ENCODE peak calls at places on chromosome 5, in four cellular contexts. T is psoas muscle, O is vagina, D is PC-9. G is an unnamed sample.

GRCh38 chr5:150905312-150905683 is 518 bp upstream of the ZNF300 start:
- DNase-seq in D (no peak), T (no peak), O (no peak), G (no peak)

GRCh38 chr5:58545912-58546311 is 37.0 kb upstream of the RAB3C start:
- DNase-seq in O (no peak), D (no peak), T (no peak), G (no peak)

GRCh38 chr5:137113161-137113560 is 386.0 kb downstream of the SPOCK1 start:
- DNase-seq in T (no peak), D (no peak), O (no peak), G (no peak)

GRCh38 chr5:79512692-79513518 is 1.0 kb downstream of the HOMER1 start:
- DNase-seq in D (peak; percentile 22), T (no peak), O (no peak), G (no peak)

GRCh38 chr5:73974871-73975351 is 348.9 kb downstream of the ARHGEF28 start:
- DNase-seq in O (no peak), D (no peak), T (no peak), G (no peak)

GRCh38 chr5:90227688-90228087 is 181.9 kb downstream of the CETN3 start:
- DNase-seq in O (no peak), T (no peak), D (no peak), G (no peak)

GRCh38 chr5:125700380-125700856 is 722.8 kb upstream of the GRAMD2B start:
- DNase-seq in D (no peak), O (no peak), T (no peak), G (no peak)

GRCh38 chr5:67361932-67362729 is 165.5 kb upstream of the CD180 start:
- DNase-seq in D (no peak), T (no peak), O (no peak), G (no peak)

GRCh38 chr5:150731669-150732068 is 27.1 kb downstream of the DCTN4 start:
- DNase-seq in T (no peak), D (no peak), O (no peak), G (no peak)

GRCh38 chr5:157745041-157745456 is 1.5 kb downstream of the LSM11 start:
- DNase-seq in O (no peak), D (no peak), T (no peak), G (no peak)
- TF ChIP-seq CTCF in O (no peak), D (no peak), T (no peak), G (no peak)

DNA sequence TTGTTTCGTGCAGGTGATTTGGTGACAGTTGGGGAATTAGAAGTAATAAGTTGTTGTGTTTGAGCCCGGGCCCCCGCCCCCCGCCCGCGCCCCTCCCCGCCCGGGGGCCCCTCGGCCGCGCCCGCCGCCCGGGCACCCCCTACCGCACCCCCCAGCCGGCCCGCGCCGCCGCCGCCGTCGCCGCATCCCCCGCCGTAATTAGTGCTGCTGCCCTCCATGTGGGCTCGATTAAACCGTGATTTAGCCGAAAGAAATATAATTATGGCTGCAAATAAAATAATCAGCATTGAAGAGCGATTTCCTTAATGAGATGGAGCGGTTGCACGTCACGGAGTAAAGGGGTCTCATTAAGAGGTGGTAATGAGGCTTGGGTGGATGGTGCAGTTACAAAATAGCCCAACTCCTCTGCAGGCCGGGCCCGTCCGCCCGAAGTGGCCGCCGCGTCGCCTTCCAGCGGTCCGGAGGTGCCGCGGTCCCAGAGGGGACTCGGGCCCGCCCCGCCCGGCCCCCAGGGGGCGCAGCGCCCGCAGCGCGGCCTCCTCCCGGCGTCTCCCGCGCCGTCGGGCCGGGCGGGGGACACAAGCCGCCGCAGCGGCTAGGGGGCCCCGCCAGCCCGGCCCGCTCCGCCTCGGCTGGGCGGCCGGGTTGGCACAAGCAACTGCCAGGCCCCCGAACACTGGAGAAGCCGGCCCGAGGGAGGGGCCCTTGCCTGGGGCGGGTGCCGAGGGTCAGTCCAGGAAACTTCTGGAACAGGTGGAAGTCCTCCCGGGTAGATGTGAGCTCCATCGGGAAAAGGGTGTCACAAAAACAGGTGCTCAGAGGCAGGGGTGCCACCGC is 6.9 kb upstream of the OTP start:
- DNase-seq in D (peak; percentile 50), O (no peak), T (no peak), G (peak; percentile 50)
- H3K4me3 ChIP-seq in D (no peak overlapping the region), O (no peak overlapping the region), T (peak overlapping the region; percentile 48), G (peak overlapping the region; percentile 23)

DNA sequence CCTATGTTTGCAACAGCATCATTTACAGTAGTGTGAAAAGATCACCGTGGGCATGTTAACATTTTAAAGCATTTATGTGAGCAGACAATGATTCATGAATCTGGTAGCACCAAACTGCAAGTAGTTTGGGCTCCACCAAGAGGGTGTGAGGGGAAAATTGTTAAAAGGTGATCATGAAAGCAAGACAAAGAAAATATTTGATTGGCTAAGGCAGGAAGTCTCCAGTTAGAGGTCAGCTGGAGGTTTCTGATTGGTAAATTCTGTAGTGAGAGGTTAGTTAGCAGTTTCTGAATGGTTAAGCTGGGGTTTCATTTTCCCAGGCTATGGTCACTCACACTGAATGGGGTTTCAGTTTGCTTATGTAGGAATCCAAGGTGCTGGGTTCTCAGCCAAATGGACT is 13.5 kb upstream of the DRD1 start:
- DNase-seq in O (no peak), D (no peak), T (no peak), G (no peak)
- TF ChIP-seq CTCF in O (no peak), D (no peak), T (no peak), G (no peak)

GRCh38 chr5:83470920-83471404 is 582 bp upstream of the VCAN start:
- DNase-seq in D (no peak), O (no peak), T (no peak), G (no peak)
- H3K4me3 ChIP-seq in D (no peak overlapping the region), O (peak overlapping the region; percentile 51), T (peak overlapping the region; percentile 62), G (peak overlapping the region; percentile 54)

GRCh38 chr5:133907075-133907474 is 61.4 kb downstream of the C5orf15 start:
- DNase-seq in D (no peak), T (peak; percentile 64), O (no peak), G (no peak)

GRCh38 chr5:133906303-133906702 is 62.1 kb downstream of the C5orf15 start:
- DNase-seq in T (no peak), D (no peak), O (no peak), G (no peak)

GRCh38 chr5:133905494-133905893 is 62.9 kb downstream of the C5orf15 start:
- DNase-seq in O (no peak), D (no peak), T (no peak), G (no peak)

GRCh38 chr5:133902521-133903118 is 65.8 kb downstream of the C5orf15 start:
- DNase-seq in T (no peak), O (no peak), D (no peak), G (no peak)

GRCh38 chr5:133904641-133905040 is 63.8 kb downstream of the C5orf15 start:
- DNase-seq in T (no peak), O (no peak), D (no peak), G (no peak)
- TF ChIP-seq CTCF in T (no peak), O (no peak), D (no peak), G (no peak)

GRCh38 chr5:148972958-148973357 is 89.9 kb downstream of the SH3TC2 start:
- DNase-seq in D (peak; percentile 61), O (no peak), T (peak; percentile 66), G (no peak)

GRCh38 chr5:148972396-148972795 is 90.5 kb downstream of the SH3TC2 start:
- DNase-seq in T (no peak), O (no peak), D (no peak), G (no peak)

GRCh38 chr5:148970876-148971275 is 92.0 kb downstream of the SH3TC2 start:
- DNase-seq in T (no peak), D (no peak), O (no peak), G (no peak)

GRCh38 chr5:148974638-148975330 is 88.1 kb downstream of the SH3TC2 start:
- DNase-seq in T (no peak), D (no peak), O (no peak), G (no peak)

GRCh38 chr5:148973455-148973854 is 89.4 kb downstream of the SH3TC2 start:
- DNase-seq in T (no peak), D (no peak), O (no peak), G (no peak)
- H3K4me3 ChIP-seq in T (peak overlapping the region; percentile 28), D (peak overlapping the region; percentile 22), O (no peak overlapping the region), G (no peak overlapping the region)

GRCh38 chr5:41721521-41721920 is 148.7 kb downstream of the OXCT1 start:
- DNase-seq in D (no peak), O (no peak), T (no peak), G (no peak)

GRCh38 chr5:41728281-41728680 is 141.9 kb downstream of the OXCT1 start:
- DNase-seq in O (no peak), D (no peak), T (no peak), G (no peak)

DNA sequence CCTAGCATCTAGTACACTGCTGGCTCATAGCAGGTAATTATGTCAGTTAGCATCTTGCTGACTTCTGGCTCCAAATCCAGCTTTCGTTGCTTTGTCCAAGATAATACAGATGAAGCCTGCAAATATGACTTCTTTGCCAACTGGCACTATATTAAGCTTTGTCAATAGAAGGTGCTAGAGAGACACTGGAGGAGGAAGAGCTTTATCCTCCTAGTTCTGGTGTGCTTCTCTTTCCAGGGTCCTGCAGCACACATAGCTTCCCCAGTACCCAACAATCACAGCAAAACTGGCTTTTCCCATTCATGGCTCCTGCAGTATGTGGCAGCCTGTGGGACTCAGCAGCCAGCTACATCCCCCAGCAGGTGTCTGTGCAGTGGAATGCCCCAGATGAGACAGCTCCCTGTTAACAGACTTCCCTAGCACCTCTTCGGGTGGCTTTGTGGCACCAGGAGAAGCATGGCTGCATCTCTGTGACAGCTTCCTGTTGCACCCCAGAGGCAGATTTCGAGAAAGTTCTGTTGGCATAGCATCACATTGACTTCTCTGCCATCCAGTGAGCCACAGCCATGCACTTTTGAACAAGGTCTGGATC is 147.8 kb downstream of the OXCT1 start:
- DNase-seq in T (no peak), O (no peak), D (no peak), G (no peak)
- TF ChIP-seq CTCF in T (no peak), O (no peak), D (no peak), G (no peak)

DNA sequence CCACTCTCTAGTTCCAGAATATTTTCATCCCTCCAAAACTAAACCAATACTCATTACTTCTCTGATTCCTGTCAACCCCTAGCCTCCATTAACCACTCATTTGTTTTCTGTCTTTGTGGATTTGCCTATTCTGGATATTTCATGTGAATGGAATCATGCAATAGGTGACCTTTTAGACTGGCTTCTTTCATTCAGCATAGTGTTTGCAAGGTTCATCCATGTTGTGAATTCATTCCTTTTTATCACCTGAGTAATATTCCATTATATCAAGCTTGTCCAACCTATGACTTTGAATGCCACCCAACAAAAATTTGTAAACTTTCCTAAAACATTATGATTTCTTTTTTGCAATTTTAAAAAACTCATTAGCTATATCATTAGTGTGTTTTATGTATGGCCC is 9.1 kb upstream of the MYO10 start:
- DNase-seq in O (no peak), D (no peak), T (no peak), G (no peak)
- H3K4me3 ChIP-seq in O (no peak overlapping the region), D (no peak overlapping the region), T (no peak overlapping the region), G (no peak overlapping the region)

GRCh38 chr5:20618353-20618752 is 630.4 kb upstream of the CDH18 start:
- DNase-seq in T (no peak), O (no peak), D (no peak), G (no peak)
- TF ChIP-seq CTCF in T (no peak), O (no peak), D (no peak), G (no peak)

DNA sequence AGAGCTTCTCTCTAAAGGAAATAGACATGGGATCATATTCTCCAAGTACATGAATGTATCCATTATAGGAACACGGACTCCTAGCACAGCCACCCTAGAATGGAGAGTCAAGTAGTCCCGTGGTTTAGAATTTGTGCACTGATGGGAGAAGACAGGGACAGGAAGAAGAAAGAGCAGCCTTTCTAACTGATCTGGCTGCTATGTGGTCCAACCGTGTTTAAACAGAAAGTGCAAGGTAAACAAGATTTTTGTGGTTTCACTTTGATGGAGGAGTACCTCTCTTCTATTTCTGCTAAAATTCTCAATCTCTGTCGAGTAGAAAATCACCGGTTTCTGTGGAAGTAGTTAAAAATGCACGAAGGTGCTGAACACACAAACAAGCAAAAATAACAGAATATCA is 171.3 kb downstream of the ST8SIA4 start:
- DNase-seq in D (no peak), T (no peak), O (no peak), G (no peak)
- H3K4me3 ChIP-seq in D (no peak overlapping the region), T (no peak overlapping the region), O (no peak overlapping the region), G (peak overlapping the region; percentile 6)